ENCODE peak calls at places on chromosomes 6 and 20, in seven cellular contexts. V is neuronal stem cell, K is IMR-90, I is mesendoderm, N is H1, Q is H9, P is trophoblast cell. H is an unnamed sample.

GRCh38 chr20:54023406-54023805 is 47.0 kb downstream of the BCAS1 start:
- DNase-seq in V (no peak), K (no peak), I (no peak), N (no peak), Q (no peak), P (no peak), H (no peak)

GRCh38 chr6:17705778-17706579 is 746 bp downstream of the NUP153 start:
- DNase-seq in V (peak; percentile 69), K (peak; percentile 67), I (peak; percentile 81), N (no peak), Q (peak; percentile 58), P (peak; percentile 72), H (peak; percentile 85)

GRCh38 chr6:70547313-70547712 is 19.4 kb upstream of the SDHAF4 start:
- DNase-seq in V (no peak), K (peak; percentile 37), I (peak; percentile 35), N (no peak), Q (no peak), P (no peak), H (peak; percentile 22)

GRCh38 chr20:9532069-9532809 is 17.8 kb downstream of the LAMP5 start:
- DNase-seq in V (no peak), K (no peak), I (peak; percentile 25), N (no peak), Q (no peak), P (no peak), H (no peak)

GRCh38 chr20:32447136-32448027 is 89.3 kb downstream of the ASXL1 start:
- DNase-seq in V (no peak), K (no peak), I (no peak), N (no peak), Q (no peak), P (no peak), H (no peak)

GRCh38 chr20:51540585-51540984 is 1.9 kb downstream of the NFATC2 start:
- DNase-seq in V (no peak), K (no peak), I (no peak), N (no peak), Q (no peak), P (no peak), H (no peak)

GRCh38 chr20:17934141-17934862 is 34.3 kb downstream of the SNX5 start:
- DNase-seq in V (no peak), K (no peak), I (no peak), N (no peak), Q (peak; percentile 64), P (no peak), H (no peak)

GRCh38 chr20:25579081-25579770 is 6.1 kb downstream of the NINL start:
- DNase-seq in V (no peak), K (no peak), I (peak; percentile 27), N (no peak), Q (no peak), P (no peak), H (no peak)

GRCh38 chr20:50578778-50579165 is 68.6 kb downstream of the PTPN1 start:
- DNase-seq in V (no peak), K (no peak), I (no peak), N (no peak), Q (no peak), P (no peak), H (no peak)

GRCh38 chr6:63636516-63636968 is 940 bp downstream of the PHF3 start:
- DNase-seq in V (peak; percentile 26), K (peak; percentile 19), I (peak; percentile 79), N (no peak), Q (peak; percentile 45), P (no peak), H (peak; percentile 57)

GRCh38 chr6:47740714-47741113 is 41.1 kb upstream of the OPN5 start:
- DNase-seq in V (no peak), K (no peak), I (no peak), N (no peak), Q (no peak), P (no peak), H (no peak)

GRCh38 chr6:1917628-1918371 is 308.1 kb downstream of the FOXC1 start:
- DNase-seq in V (no peak), K (peak; percentile 91), I (peak; percentile 67), N (peak; percentile 53), Q (no peak), P (peak; percentile 18), H (peak; percentile 69)

GRCh38 chr6:136592930-136593673 is 42.9 kb upstream of the MAP7 start:
- DNase-seq in V (no peak), K (peak; percentile 86), I (no peak), N (no peak), Q (no peak), P (peak; percentile 29), H (peak; percentile 88)

GRCh38 chr6:17505767-17506280 is 94.3 kb upstream of the FAM8A1 start:
- DNase-seq in V (no peak), K (peak; percentile 67), I (no peak), N (no peak), Q (no peak), P (peak; percentile 32), H (peak; percentile 65)

GRCh38 chr6:24540197-24540596 is 45.4 kb downstream of the ALDH5A1 start:
- DNase-seq in V (no peak), K (no peak), I (no peak), N (no peak), Q (no peak), P (no peak), H (no peak)

GRCh38 chr20:22584922-22585785 is 782 bp upstream of the FOXA2 start:
- DNase-seq in V (no peak), K (no peak), I (peak; percentile 63), N (no peak), Q (peak; percentile 55), P (no peak), H (no peak)

GRCh38 chr6:16206595-16207037 is 31.8 kb upstream of the GMPR start:
- DNase-seq in V (peak; percentile 58), K (peak; percentile 87), I (peak; percentile 79), N (no peak), Q (peak; percentile 65), P (peak; percentile 63), H (peak; percentile 90)

GRCh38 chr6:64736421-64736950 is 970.5 kb downstream of the EYS start:
- DNase-seq in V (no peak), K (no peak), I (no peak), N (no peak), Q (no peak), P (no peak), H (peak; percentile 15)

GRCh38 chr6:64737418-64737817 is 969.6 kb downstream of the EYS start:
- DNase-seq in V (no peak), K (no peak), I (no peak), N (no peak), Q (no peak), P (no peak), H (no peak)

GRCh38 chr6:64733433-64733832 is 973.6 kb downstream of the EYS start:
- DNase-seq in V (no peak), K (no peak), I (peak; percentile 33), N (no peak), Q (no peak), P (no peak), H (peak; percentile 22)

GRCh38 chr6:64729522-64729921 is 977.5 kb downstream of the EYS start:
- DNase-seq in V (no peak), K (no peak), I (no peak), N (no peak), Q (no peak), P (no peak), H (no peak)

DNA sequence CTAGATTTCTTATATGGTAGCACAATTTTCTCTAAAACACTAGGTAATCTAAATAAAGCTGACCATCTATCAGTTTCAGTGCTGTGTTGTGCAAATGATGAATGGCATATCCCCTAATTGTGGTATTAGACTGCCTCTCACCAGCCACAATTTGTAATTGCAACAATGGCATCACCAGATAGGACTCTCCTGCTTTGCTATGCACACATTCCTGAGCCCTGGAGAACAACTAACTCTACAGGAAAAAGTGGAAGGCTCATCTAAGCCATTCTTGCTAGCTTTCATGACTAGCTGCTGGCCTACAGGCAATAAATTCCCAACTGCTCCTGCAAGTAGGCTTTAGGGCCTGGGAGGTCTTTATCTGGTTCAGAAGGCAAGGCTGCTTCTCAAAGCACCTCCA is 974.1 kb downstream of the EYS start:
- DNase-seq in V (no peak), K (no peak), I (peak; percentile 83), N (no peak), Q (no peak), P (no peak), H (peak; percentile 59)
- H2BK5ac ChIP-seq in V (no peak overlapping the region), K (no peak overlapping the region), I (no peak overlapping the region), N (no peak overlapping the region), Q (no peak overlapping the region), P (no peak overlapping the region), H (no peak overlapping the region)

GRCh38 chr20:4469910-4470309 is 251.8 kb upstream of the PRND start:
- DNase-seq in V (no peak), K (no peak), I (no peak), N (no peak), Q (no peak), P (no peak), H (no peak)

GRCh38 chr20:4468114-4468513 is 253.6 kb upstream of the PRND start:
- DNase-seq in V (no peak), K (peak; percentile 8), I (no peak), N (no peak), Q (no peak), P (peak; percentile 27), H (no peak)

GRCh38 chr20:4472906-4473305 is 248.8 kb upstream of the PRND start:
- DNase-seq in V (no peak), K (no peak), I (no peak), N (no peak), Q (no peak), P (no peak), H (no peak)

GRCh38 chr20:4471221-4471620 is 250.5 kb upstream of the PRND start:
- DNase-seq in V (no peak), K (peak; percentile 28), I (no peak), N (no peak), Q (no peak), P (no peak), H (no peak)

DNA sequence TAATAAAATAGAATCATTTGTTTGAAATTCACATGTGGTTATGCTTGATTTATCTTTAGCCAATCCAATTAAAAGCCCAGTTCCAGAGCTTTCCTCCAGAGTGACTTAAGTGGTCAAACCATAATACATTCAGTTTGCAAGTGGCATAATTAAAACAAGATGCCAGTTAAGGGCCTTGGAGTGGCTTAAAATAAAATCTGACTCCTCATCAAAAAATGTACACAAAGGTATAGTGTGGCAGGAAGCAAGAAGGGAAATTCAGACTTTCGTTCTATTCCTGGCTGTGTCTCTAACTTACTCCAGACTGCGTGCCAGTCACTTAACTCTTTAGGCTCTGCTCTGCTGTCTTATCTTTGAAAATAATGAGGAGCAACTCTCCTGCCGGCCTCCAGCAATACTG is 251.3 kb upstream of the PRND start:
- DNase-seq in V (no peak), K (peak; percentile 87), I (no peak), N (no peak), Q (no peak), P (no peak), H (peak; percentile 39)
- H2BK5ac ChIP-seq in V (no peak overlapping the region), K (peak overlapping the region; percentile 81), I (no peak overlapping the region), N (no peak overlapping the region), Q (no peak overlapping the region), P (no peak overlapping the region), H (no peak overlapping the region)

DNA sequence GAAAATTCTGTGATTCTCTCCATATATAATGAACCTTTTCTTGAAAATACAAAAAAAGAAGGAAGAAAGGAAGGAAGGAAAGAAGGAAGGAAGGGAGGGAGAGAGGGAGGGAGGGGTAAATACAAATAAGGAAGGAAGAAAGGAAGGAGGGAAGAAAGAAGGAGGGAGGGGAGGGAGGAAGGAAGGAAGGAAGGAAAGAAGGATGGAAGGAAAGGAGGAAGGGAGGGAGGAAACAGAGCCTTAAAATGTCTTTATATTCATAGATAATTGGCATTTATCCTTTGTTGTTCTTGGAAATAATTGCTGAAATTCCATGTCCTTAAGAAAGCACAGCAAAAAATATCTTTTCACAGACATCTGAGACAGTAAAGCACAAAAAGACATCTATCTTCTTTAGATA is 40.3 kb downstream of the SAMD3 start:
- DNase-seq in V (no peak), K (no peak), I (no peak), N (no peak), Q (no peak), P (no peak), H (no peak)
- H2BK5ac ChIP-seq in V (no peak overlapping the region), K (no peak overlapping the region), I (no peak overlapping the region), N (no peak overlapping the region), Q (no peak overlapping the region), P (no peak overlapping the region), H (no peak overlapping the region)

GRCh38 chr6:166494101-166494441 is 92.4 kb downstream of the RAMACL start:
- DNase-seq in V (no peak), K (no peak), I (no peak), N (no peak), Q (no peak), P (no peak), H (no peak)
- H2BK5ac ChIP-seq in V (no peak overlapping the region), K (no peak overlapping the region), I (no peak overlapping the region), N (no peak overlapping the region), Q (no peak overlapping the region), P (no peak overlapping the region), H (no peak overlapping the region)